ENCODE peak calls at places on chromosomes 4 and X, in six cellular contexts. Q, G, S, O, Y and N are unnamed samples.

GRCh38 chr4:26083987-26084386 is 170.0 kb downstream of the SMIM20 start:
- DNase-seq in Q (no peak), G (no peak), S (peak), O (no peak), Y (no peak), N (no peak)

GRCh38 chrX:87873988-87874500 is 356.4 kb downstream of the KLHL4 start:
- DNase-seq in Q (no peak), G (no peak), S (no peak), O (no peak), Y (no peak), N (peak)

GRCh38 chr4:12359420-12359819 is 930.7 kb upstream of the HS3ST1 start:
- DNase-seq in Q (no peak), G (no peak), S (no peak), O (no peak), Y (no peak), N (no peak)

GRCh38 chr4:141462361-141462760 is 174.0 kb upstream of the IL15 start:
- DNase-seq in Q (no peak), G (no peak), S (no peak), O (no peak), Y (no peak), N (no peak)

GRCh38 chr4:109562457-109563237 is 2.6 kb downstream of the MCUB start:
- DNase-seq in Q (no peak), G (no peak), S (no peak), O (no peak), Y (no peak), N (no peak)

GRCh38 chr4:106287353-106287969 is 28.5 kb downstream of the TBCK start:
- DNase-seq in Q (peak), G (peak), S (no peak), O (no peak), Y (no peak), N (peak)

GRCh38 chrX:2921193-2921592 is 7.9 kb downstream of the ARSD start:
- DNase-seq in Q (no peak), G (no peak), S (no peak), O (no peak), Y (no peak), N (no peak)

GRCh38 chr4:82898322-82899243 is 2.0 kb upstream of the THAP9 start:
- DNase-seq in Q (peak), G (no peak), S (no peak), O (no peak), Y (no peak), N (no peak)

GRCh38 chr4:176540814-176541213 is 221.0 kb downstream of the SPCS3 start:
- DNase-seq in Q (no peak), G (no peak), S (no peak), O (no peak), Y (no peak), N (no peak)

GRCh38 chr4:168769416-168769815 is 240.6 kb downstream of the CBR4 start:
- DNase-seq in Q (no peak), G (no peak), S (no peak), O (no peak), Y (no peak), N (no peak)

GRCh38 chrX:12693754-12694153 is 97.5 kb upstream of the PRPS2 start:
- DNase-seq in Q (no peak), G (no peak), S (no peak), O (no peak), Y (no peak), N (no peak)

GRCh38 chr4:82500106-82500738 is 61.6 kb downstream of the TMEM150C start:
- DNase-seq in Q (no peak), G (no peak), S (no peak), O (no peak), Y (no peak), N (no peak)

GRCh38 chr4:13966241-13967195 is 339.0 kb upstream of the BOD1L1 start:
- DNase-seq in Q (no peak), G (no peak), S (no peak), O (no peak), Y (no peak), N (no peak)

GRCh38 chrX:152428089-152428488 is 23.0 kb downstream of the GABRA3 start:
- DNase-seq in Q (no peak), G (no peak), S (no peak), O (no peak), Y (no peak), N (no peak)

GRCh38 chrX:50386520-50386919 is 84.1 kb downstream of the DGKK start:
- DNase-seq in Q (no peak), G (no peak), S (no peak), O (no peak), Y (no peak), N (no peak)

GRCh38 chr4:76997454-76997853 is 47.9 kb downstream of the SEPTIN11 start:
- DNase-seq in Q (no peak), G (no peak), S (no peak), O (no peak), Y (no peak), N (no peak)

GRCh38 chr4:99816611-99817309 is at the start of gene DAPP1:
- DNase-seq in Q (no peak), G (no peak), S (peak), O (no peak), Y (no peak), N (peak)

GRCh38 chr4:69878250-69878649 is 18.3 kb upstream of the SULT1E1 start:
- DNase-seq in Q (no peak), G (no peak), S (no peak), O (no peak), Y (no peak), N (no peak)

GRCh38 chr4:69882150-69882549 is 22.2 kb upstream of the SULT1E1 start:
- DNase-seq in Q (no peak), G (no peak), S (no peak), O (no peak), Y (no peak), N (no peak)

GRCh38 chr4:69875576-69875975 is 15.6 kb upstream of the SULT1E1 start:
- DNase-seq in Q (no peak), G (no peak), S (no peak), O (no peak), Y (no peak), N (no peak)

GRCh38 chr4:69875986-69876542 is 16.1 kb upstream of the SULT1E1 start:
- DNase-seq in Q (no peak), G (peak), S (no peak), O (no peak), Y (no peak), N (no peak)

GRCh38 chr4:69881173-69881773 is 21.3 kb upstream of the SULT1E1 start:
- DNase-seq in Q (peak), G (peak), S (no peak), O (no peak), Y (peak), N (peak)
- TF ChIP-seq GABPA in Q (no peak), G (no peak), S (no peak), O (no peak), Y (no peak), N (no peak)

GRCh38 chrX:136176399-136176825 is 29.1 kb downstream of the FHL1 start:
- DNase-seq in Q (no peak), G (no peak), S (no peak), O (no peak), Y (no peak), N (no peak)
- TF ChIP-seq GABPA in Q (no peak), G (no peak), S (no peak), O (no peak), Y (no peak), N (no peak)

GRCh38 chr4:1945492-1945891 is 63.3 kb downstream of the NELFA start:
- DNase-seq in Q (no peak), G (no peak), S (no peak), O (no peak), Y (no peak), N (no peak)
- TF ChIP-seq GABPA in Q (no peak), G (no peak), S (no peak), O (no peak), Y (no peak), N (no peak)

DNA sequence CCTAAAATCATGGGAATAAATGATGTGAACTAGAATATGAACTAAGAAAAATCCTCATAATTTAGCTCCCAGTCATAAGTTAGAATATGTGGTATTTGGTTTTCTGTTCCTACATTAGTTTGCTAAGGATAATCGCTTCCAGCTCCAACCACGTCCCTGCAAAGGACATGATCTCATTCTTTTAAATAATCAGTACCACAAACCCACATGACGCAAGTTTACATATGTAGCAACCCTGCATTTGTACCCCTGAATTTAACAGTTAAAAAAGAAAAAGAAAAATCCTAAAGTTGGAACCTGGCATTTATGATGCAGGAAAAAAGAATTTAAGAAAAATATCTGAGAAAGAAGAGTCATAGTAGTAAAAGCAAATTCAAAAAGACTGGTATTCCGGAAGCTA is 13.3 kb downstream of the UBA6 start:
- DNase-seq in Q (no peak), G (no peak), S (no peak), O (no peak), Y (no peak), N (no peak)
- TF ChIP-seq GABPA in Q (no peak), G (no peak), S (no peak), O (no peak), Y (no peak), N (no peak)

DNA sequence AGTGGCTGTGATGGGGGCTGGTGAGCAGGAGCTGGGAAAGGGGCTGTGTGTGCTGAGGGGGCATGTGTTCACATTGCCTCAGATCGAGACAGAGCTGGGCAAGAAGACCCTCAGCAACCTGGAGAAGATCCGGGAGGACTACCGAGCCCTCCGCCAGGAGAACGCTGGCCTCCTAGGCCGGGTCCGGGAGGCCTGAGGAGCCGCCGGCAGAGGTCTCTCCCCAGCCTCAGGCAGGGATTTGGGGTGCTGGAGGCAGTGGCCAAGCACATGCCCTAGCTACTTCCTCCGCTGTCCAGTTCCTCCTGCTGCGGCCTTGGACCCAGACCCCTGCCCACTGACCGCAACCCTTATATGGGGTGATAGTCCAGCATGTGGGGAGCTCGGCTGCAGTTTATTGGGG is 14.4 kb downstream of the FOXP3 start:
- DNase-seq in Q (no peak), G (no peak), S (no peak), O (no peak), Y (no peak), N (no peak)
- TF ChIP-seq GABPA in Q (no peak), G (no peak), S (no peak), O (no peak), Y (no peak), N (no peak)

DNA sequence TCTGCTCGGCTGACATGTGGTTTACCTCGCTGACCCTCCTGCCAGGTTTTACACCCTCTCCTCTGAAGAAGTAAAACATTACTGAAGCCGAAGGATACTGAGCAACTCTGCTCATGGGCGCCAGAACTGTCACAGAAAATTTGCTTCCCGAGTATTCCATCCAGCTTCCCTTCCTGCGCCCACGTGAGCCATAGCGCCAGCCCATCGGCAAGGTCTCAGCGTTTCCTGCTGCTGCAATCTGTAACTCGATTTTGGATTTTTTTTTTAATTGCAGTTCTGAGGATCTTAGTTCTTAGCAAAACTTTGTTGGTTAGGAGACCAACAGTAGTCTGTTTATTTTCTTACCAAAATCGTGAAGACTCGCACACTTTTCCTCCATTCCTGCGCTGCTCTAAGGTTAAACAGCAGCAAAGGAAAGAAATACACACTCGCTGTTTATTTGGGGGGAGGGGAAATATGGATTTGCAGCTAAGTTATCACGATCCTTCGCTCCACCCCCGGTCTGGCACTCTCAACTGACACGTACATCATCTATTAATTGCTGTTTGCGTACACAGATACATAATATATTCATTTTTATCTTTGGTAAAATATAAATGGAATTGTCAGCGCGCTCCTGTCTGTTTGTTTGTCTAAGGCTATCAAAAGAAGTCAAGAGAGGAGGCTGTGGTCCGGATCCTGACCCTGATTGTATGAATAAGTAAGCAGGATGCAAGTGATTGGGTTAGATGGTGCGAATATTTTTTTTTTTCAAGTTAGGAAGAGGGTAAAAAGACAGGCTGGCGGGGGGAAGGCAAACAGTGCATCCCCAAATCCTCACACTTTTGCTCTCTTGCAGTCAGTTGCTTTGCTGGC is at the start of gene TLL1:
- DNase-seq in Q (no peak), G (no peak), S (no peak), O (no peak), Y (peak), N (no peak)
- TF ChIP-seq GABPA in Q (no peak), G (no peak), S (no peak), O (no peak), Y (no peak), N (no peak)

GRCh38 chr4:149754526-149754925 is 61.1 kb downstream of the IQCM start:
- DNase-seq in Q (no peak), G (no peak), S (no peak), O (no peak), Y (no peak), N (no peak)
- TF ChIP-seq GABPA in Q (no peak), G (no peak), S (no peak), O (no peak), Y (no peak), N (no peak)

GRCh38 chr4:53122280-53123116 is 243.4 kb downstream of the SCFD2 start:
- DNase-seq in Q (no peak), G (peak), S (no peak), O (no peak), Y (no peak), N (no peak)
- TF ChIP-seq GABPA in Q (no peak), G (no peak), S (no peak), O (no peak), Y (no peak), N (no peak)

DNA sequence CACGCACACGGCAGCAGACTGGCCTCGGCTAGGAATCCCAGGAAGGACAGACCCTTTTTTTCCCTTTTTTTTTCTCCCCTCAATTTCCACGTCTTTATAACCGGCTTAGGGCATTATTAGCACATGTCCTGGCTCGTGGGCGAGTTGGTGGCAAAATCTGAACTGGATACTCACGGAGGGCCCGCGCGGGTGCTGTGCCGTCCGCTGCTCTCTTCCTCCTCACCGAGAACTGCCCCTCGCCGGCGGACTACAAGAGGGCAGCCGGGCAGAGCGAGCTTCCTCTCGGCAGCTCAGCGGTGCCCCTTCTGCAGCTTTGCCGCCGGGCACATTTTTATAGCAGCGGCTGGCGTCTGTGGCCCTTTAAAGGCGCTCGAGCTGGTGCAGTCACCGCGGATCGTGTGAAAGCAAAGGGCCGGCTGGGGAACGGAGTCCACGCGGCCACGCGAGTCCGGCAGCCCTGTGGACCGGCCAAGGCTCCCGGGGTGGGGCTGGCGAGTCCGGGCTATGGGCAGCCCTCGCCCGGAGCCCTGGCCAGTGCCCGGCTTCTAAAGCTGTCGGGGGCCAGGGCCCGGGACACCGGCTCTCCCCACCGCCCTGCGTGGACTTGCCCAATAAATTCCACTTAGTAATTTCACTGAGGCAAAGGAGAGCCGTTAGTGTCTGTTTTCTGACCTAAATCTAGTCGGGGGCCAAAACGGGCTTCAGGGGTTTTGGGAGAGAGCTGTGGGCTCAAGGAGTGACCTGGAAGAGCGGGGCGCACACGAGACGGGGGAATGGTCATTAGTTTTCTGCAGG is 1.3 kb upstream of the CITED1 start:
- DNase-seq in Q (peak), G (peak), S (no peak), O (no peak), Y (peak), N (peak)
- TF ChIP-seq GABPA in Q (no peak), G (no peak), S (no peak), O (no peak), Y (no peak), N (peak)